ENCODE peak calls at places on chromosomes 12 and 14, in seven cellular contexts. I, Y, O, L, H, D and G are unnamed samples.

GRCh38 chr14:51283402-51283825 is 43.4 kb downstream of the TMX1 start:
- DNase-seq in I (no peak), Y (peak), O (peak), L (peak), H (peak), D (peak), G (peak)

GRCh38 chr12:16310934-16311333 is 33.4 kb upstream of the SLC15A5 start:
- DNase-seq in I (no peak), Y (no peak), O (no peak), L (no peak), H (no peak), D (no peak), G (no peak)

GRCh38 chr12:51326762-51327439 is 2.9 kb upstream of the BIN2 start:
- DNase-seq in I (no peak), Y (no peak), O (no peak), L (peak), H (peak), D (peak), G (peak)

GRCh38 chr12:39605501-39605900 is 14.1 kb downstream of the ABCD2 start:
- DNase-seq in I (no peak), Y (peak), O (no peak), L (no peak), H (no peak), D (no peak), G (no peak)

GRCh38 chr14:76958020-76958965 is 70.2 kb downstream of the IRF2BPL start:
- DNase-seq in I (no peak), Y (no peak), O (no peak), L (no peak), H (no peak), D (no peak), G (no peak)

GRCh38 chr14:53491256-53491905 is 338.3 kb upstream of the DDHD1 start:
- DNase-seq in I (no peak), Y (no peak), O (no peak), L (no peak), H (peak), D (no peak), G (no peak)

GRCh38 chr14:56794557-56795283 is 15.6 kb downstream of the OTX2 start:
- DNase-seq in I (no peak), Y (no peak), O (no peak), L (no peak), H (no peak), D (no peak), G (no peak)

GRCh38 chr14:66918527-66918926 is 270.7 kb upstream of the GARIN2 start:
- DNase-seq in I (no peak), Y (no peak), O (no peak), L (no peak), H (no peak), D (no peak), G (no peak)

GRCh38 chr12:26287666-26288408 is 92.5 kb downstream of the SSPN start:
- DNase-seq in I (no peak), Y (no peak), O (no peak), L (peak), H (no peak), D (peak), G (no peak)

GRCh38 chr14:77059276-77059934 is 30.9 kb upstream of the IRF2BPL start:
- DNase-seq in I (no peak), Y (peak), O (peak), L (no peak), H (peak), D (peak), G (peak)

GRCh38 chr14:56585461-56586084 is 6.0 kb downstream of the TMEM260 start:
- DNase-seq in I (no peak), Y (no peak), O (no peak), L (no peak), H (no peak), D (no peak), G (no peak)

GRCh38 chr14:28975084-28975483 is 208.5 kb downstream of the FOXG1 start:
- DNase-seq in I (no peak), Y (no peak), O (no peak), L (no peak), H (no peak), D (no peak), G (no peak)

GRCh38 chr12:16515666-16516065 is 90.3 kb downstream of the LMO3 start:
- DNase-seq in I (no peak), Y (no peak), O (no peak), L (no peak), H (peak), D (no peak), G (no peak)

GRCh38 chr12:232731-233614 is 19.0 kb upstream of the SLC6A12 start:
- DNase-seq in I (no peak), Y (no peak), O (no peak), L (no peak), H (no peak), D (no peak), G (no peak)

GRCh38 chr14:22871962-22872832 is 657 bp downstream of the LRP10 start:
- DNase-seq in I (peak), Y (peak), O (peak), L (peak), H (peak), D (peak), G (peak)
- TF ChIP-seq POLR2A in I (peak), Y (no peak), O (peak), L (no peak), H (no peak), D (peak), G (no peak)

DNA sequence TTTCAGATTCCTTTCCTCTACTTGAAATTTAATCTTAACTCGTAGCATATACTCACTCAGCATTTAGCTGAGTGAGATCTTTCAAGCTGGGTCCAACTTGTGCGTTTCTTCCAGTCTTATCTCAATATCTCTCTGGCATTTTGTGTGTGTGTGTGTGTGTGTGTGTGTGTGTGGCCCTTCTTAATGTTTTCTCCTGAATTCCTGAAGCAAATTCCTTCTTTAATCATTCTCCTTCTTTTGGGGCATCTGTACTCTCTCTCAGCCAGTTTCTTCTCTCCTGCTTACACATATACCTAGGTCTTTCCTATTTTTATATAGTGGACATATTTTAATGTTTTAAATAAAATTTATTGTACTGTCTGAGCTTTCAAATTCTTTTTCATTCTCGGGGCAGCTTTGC is 129.0 kb downstream of the KITLG start:
- DNase-seq in I (no peak), Y (no peak), O (no peak), L (no peak), H (no peak), D (no peak), G (no peak)
- TF ChIP-seq POLR2A in I (no peak), Y (no peak), O (no peak), L (no peak), H (no peak), D (no peak), G (no peak)

GRCh38 chr14:49852351-49853157 is at the start of gene NEMF:
- DNase-seq in I (peak), Y (peak), O (peak), L (peak), H (peak), D (peak), G (peak)
- TF ChIP-seq POLR2A in I (peak), Y (no peak), O (peak), L (peak), H (peak), D (peak), G (peak)

DNA sequence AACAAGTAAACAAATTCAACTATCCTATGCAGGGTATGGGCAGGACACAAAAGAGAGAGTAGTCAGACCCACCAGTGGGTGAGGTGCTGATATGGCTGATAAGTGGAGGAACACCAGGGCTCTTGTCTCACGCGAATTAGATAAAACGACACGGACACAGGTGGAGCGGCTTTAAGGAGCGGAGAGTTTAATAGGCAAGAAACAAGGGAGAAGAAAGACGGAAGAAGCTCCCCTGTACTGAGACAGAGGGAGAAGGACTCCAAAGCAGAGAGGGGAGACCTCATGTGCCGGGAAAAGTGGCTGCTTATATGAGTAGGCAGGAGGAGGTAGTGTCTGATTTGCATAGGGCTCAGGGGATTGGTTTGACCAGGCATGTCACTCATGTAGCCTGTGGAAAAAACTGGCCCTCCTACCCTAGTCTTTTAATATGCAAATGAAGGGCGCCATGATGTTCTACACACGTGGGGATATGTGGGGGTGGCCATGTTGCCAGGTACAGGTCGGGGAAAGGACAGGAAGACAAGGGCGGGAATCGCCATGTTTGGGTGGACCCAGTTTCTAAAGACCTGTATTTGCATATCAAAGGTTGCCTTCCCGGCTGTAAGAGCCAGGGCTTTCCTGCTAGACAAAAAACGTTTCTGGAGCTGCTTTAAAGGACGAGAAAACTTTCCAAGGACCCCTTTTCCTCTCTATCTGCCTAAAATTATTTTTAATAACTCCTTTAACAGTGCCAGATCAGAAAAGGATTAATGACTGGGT is 28.8 kb downstream of the RPGRIP1 start:
- DNase-seq in I (peak), Y (peak), O (peak), L (peak), H (peak), D (peak), G (peak)
- TF ChIP-seq POLR2A in I (no peak), Y (no peak), O (no peak), L (peak), H (no peak), D (no peak), G (peak)

GRCh38 chr12:8033153-8034044 is 883 bp downstream of the FOXJ2 start:
- DNase-seq in I (peak), Y (no peak), O (peak), L (peak), H (peak), D (peak), G (peak)
- TF ChIP-seq POLR2A in I (no peak), Y (no peak), O (peak), L (peak), H (peak), D (no peak), G (peak)